ENCODE peak calls at places on chromosomes 16 and 17, in eight cellular contexts. P is HCT116, L is cardiac muscle cell, I is iris pigment epithelial cell, S is nephron progenitor cell, A is Right ventricle myocardium superior, N is occipital lobe, M is progenitor cell of endocrine pancreas. R is an unnamed sample.

GRCh38 chr16:56417138-56417537 is 8.2 kb downstream of the AMFR start:
- DNase-seq in P (no peak), I (no peak), A (no peak), S (no peak), N (no peak), L (no peak), M (no peak), R (no peak)

GRCh38 chr16:4410335-4411075 is 5.9 kb downstream of the CORO7 start:
- DNase-seq in N (peak; percentile 54), S (no peak), M (no peak), L (no peak), P (no peak), I (peak; percentile 95), A (no peak), R (peak; percentile 92)

GRCh38 chr16:48384982-48385271 is 286 bp downstream of the SIAH1 start:
- DNase-seq in I (no peak), L (no peak), N (no peak), P (no peak), S (peak; percentile 75), A (no peak), M (no peak), R (peak; percentile 18)

GRCh38 chr16:15942901-15943690 is 6.3 kb upstream of the ABCC1 start:
- DNase-seq in L (no peak), P (no peak), M (no peak), N (no peak), S (no peak), A (no peak), I (no peak), R (no peak)

GRCh38 chr16:20952144-20952797 is 51.7 kb downstream of the LYRM1 start:
- DNase-seq in A (no peak), N (no peak), M (no peak), P (peak; percentile 26), I (no peak), S (no peak), L (no peak), R (no peak)

GRCh38 chr17:61411944-61412859 is 12.6 kb downstream of the TBX2 start:
- DNase-seq in N (peak; percentile 67), M (peak; percentile 84), P (peak; percentile 49), I (peak; percentile 79), S (peak; percentile 87), L (peak; percentile 86), A (peak; percentile 90), R (peak; percentile 84)

GRCh38 chr17:5033352-5034015 is 1.7 kb downstream of the SLC52A1 start:
- DNase-seq in A (no peak), P (no peak), I (no peak), M (no peak), S (peak; percentile 18), L (no peak), N (no peak), R (no peak)

GRCh38 chr16:12141073-12141472 is 164.5 kb downstream of the SNX29 start:
- DNase-seq in M (no peak), L (no peak), N (no peak), P (no peak), S (no peak), A (no peak), I (peak; percentile 40), R (no peak)

GRCh38 chr17:45992175-45992574 is 6.9 kb upstream of the STH start:
- DNase-seq in P (no peak), L (no peak), M (no peak), I (no peak), S (no peak), A (no peak), N (no peak), R (no peak)

GRCh38 chr16:9489823-9490467 is 398.5 kb downstream of the HAPSTR1 start:
- DNase-seq in P (no peak), I (no peak), M (no peak), A (peak; percentile 79), N (peak; percentile 27), L (no peak), S (peak; percentile 47), R (no peak)

GRCh38 chr17:71934520-71934919 is 186.3 kb upstream of the SOX9 start:
- DNase-seq in P (no peak), I (no peak), A (no peak), N (no peak), L (no peak), S (no peak), M (no peak), R (no peak)

GRCh38 chr17:18327093-18327492 is 12.0 kb downstream of the SMCR8 start:
- DNase-seq in N (no peak), P (no peak), A (no peak), M (no peak), L (no peak), S (no peak), I (no peak), R (no peak)

GRCh38 chr16:12559714-12560113 is 244.0 kb downstream of the CPPED1 start:
- DNase-seq in A (no peak), I (no peak), P (no peak), S (no peak), N (no peak), M (no peak), L (no peak), R (no peak)

GRCh38 chr17:2101448-2102257 is 46.8 kb downstream of the HIC1 start:
- DNase-seq in A (peak; percentile 56), N (no peak), S (no peak), I (peak; percentile 81), L (no peak), P (peak; percentile 73), M (no peak), R (no peak)

GRCh38 chr17:35312346-35312745 is 61.1 kb downstream of the SLFN11 start:
- DNase-seq in N (no peak), S (no peak), A (no peak), M (no peak), I (no peak), P (no peak), L (no peak), R (no peak)

GRCh38 chr17:74110467-74110866 is 93.0 kb upstream of the RPL38 start:
- DNase-seq in A (no peak), P (no peak), S (peak; percentile 53), M (no peak), I (no peak), N (no peak), L (peak; percentile 19), R (no peak)

GRCh38 chr17:50556803-50557202 is 3.7 kb upstream of the CACNA1G start:
- DNase-seq in M (no peak), A (peak; percentile 71), I (no peak), P (no peak), N (no peak), S (no peak), L (no peak), R (no peak)

GRCh38 chr16:74623214-74623842 is 16.4 kb upstream of the GLG1 start:
- DNase-seq in N (no peak), S (no peak), I (peak; percentile 60), L (peak; percentile 66), M (no peak), P (no peak), A (no peak), R (peak; percentile 76)

GRCh38 chr16:10504404-10504885 is 76.0 kb downstream of the EMP2 start:
- DNase-seq in A (no peak), P (no peak), N (no peak), L (no peak), S (no peak), M (no peak), I (no peak), R (no peak)

GRCh38 chr17:11986179-11986938 is 10.9 kb downstream of the ZNF18 start:
- DNase-seq in N (no peak), P (no peak), L (no peak), A (peak; percentile 42), I (peak; percentile 14), M (no peak), S (no peak), R (no peak)